ENCODE peak calls at places on chromosomes 4 and X, in seven cellular contexts. K, D, X, Q, Y, S and N are unnamed samples.

GRCh38 chrX:135275973-135276372 is 24.1 kb downstream of the ETDA start:
- DNase-seq in S (no peak), Y (no peak), Q (no peak), X (no peak), D (no peak), K (no peak), N (no peak)

GRCh38 chrX:53330331-53330730 is 48.9 kb upstream of the IQSEC2 start:
- DNase-seq in S (no peak), K (no peak), Y (no peak), Q (no peak), D (no peak), X (no peak), N (no peak)

GRCh38 chr4:73729534-73730165 is 10.7 kb upstream of the CXCL8 start:
- DNase-seq in D (no peak), Q (peak; percentile 46), K (peak; percentile 55), S (peak; percentile 43), X (peak; percentile 72), Y (peak; percentile 85), N (peak; percentile 80)

GRCh38 chr4:108854781-108855180 is 91.9 kb upstream of the ETNPPL start:
- DNase-seq in Y (no peak), S (no peak), X (no peak), Q (no peak), D (no peak), K (no peak), N (no peak)

GRCh38 chr4:100982345-100982744 is 365.0 kb downstream of the PPP3CA start:
- DNase-seq in K (no peak), X (no peak), S (no peak), Q (no peak), Y (no peak), D (no peak), N (no peak)

GRCh38 chr4:76550966-76551780 is 116.1 kb downstream of the SHROOM3 start:
- DNase-seq in Q (no peak), D (no peak), S (no peak), X (no peak), K (no peak), Y (no peak), N (no peak)

GRCh38 chr4:184157322-184157721 is 60.4 kb downstream of the ENPP6 start:
- DNase-seq in K (no peak), S (no peak), D (no peak), Y (no peak), Q (no peak), X (no peak), N (no peak)

GRCh38 chr4:15651682-15652081 is 3.5 kb downstream of the FBXL5 start:
- DNase-seq in Y (no peak), Q (no peak), D (no peak), X (no peak), K (no peak), S (no peak), N (no peak)

GRCh38 chr4:71132486-71132885 is 139.0 kb downstream of the DCK start:
- DNase-seq in Q (no peak), D (no peak), S (no peak), K (no peak), Y (no peak), X (no peak), N (no peak)

GRCh38 chr4:8906668-8906970 is 35.0 kb upstream of the HMX1 start:
- DNase-seq in D (peak; percentile 36), K (no peak), X (no peak), Q (no peak), Y (peak; percentile 25), S (no peak), N (peak; percentile 53)

GRCh38 chrX:48958635-48959094 is 1.3 kb upstream of the OTUD5 start:
- DNase-seq in D (peak; percentile 83), Y (peak; percentile 82), X (peak; percentile 24), S (peak; percentile 41), K (no peak), Q (no peak), N (no peak)

GRCh38 chr4:152640058-152640921 is 39.5 kb downstream of the TMEM154 start:
- DNase-seq in Q (no peak), K (no peak), X (no peak), D (no peak), Y (no peak), S (peak; percentile 25), N (no peak)

GRCh38 chr4:147825451-147826287 is 93.8 kb downstream of the ARHGAP10 start:
- DNase-seq in K (no peak), Y (no peak), Q (peak; percentile 62), D (no peak), S (no peak), X (no peak), N (no peak)

GRCh38 chrX:134406230-134406794 is 53.7 kb upstream of the HPRT1 start:
- DNase-seq in Y (no peak), S (no peak), X (no peak), Q (no peak), K (no peak), D (no peak), N (no peak)

GRCh38 chr4:153887217-153887616 is 98.3 kb upstream of the SFRP2 start:
- DNase-seq in K (no peak), X (no peak), D (no peak), Q (no peak), Y (no peak), S (no peak), N (no peak)

GRCh38 chrX:100895365-100896075 is 21.4 kb upstream of the NOX1 start:
- DNase-seq in D (no peak), Q (peak; percentile 5), K (no peak), X (peak; percentile 28), Y (no peak), S (no peak), N (no peak)

GRCh38 chr4:29326004-29326403 is 1394.2 kb upstream of the PCDH7 start:
- DNase-seq in D (no peak), S (no peak), Q (no peak), X (no peak), Y (no peak), K (no peak), N (no peak)

GRCh38 chr4:89329280-89329679 is 21.7 kb upstream of the GPRIN3 start:
- DNase-seq in Q (no peak), D (no peak), K (no peak), X (no peak), S (no peak), Y (no peak), N (no peak)

GRCh38 chrX:85627363-85627762 is 247.9 kb upstream of the POF1B start:
- DNase-seq in Y (no peak), K (no peak), D (no peak), S (no peak), X (no peak), Q (no peak), N (no peak)

GRCh38 chr4:106208481-106209460 is 107.2 kb downstream of the TBCK start:
- DNase-seq in Y (no peak), K (no peak), X (no peak), Q (no peak), S (no peak), D (peak; percentile 66), N (peak; percentile 48)

GRCh38 chr4:149048451-149049143 is 606.4 kb upstream of the NR3C2 start:
- DNase-seq in K (no peak), Q (no peak), X (no peak), S (no peak), D (no peak), Y (no peak), N (no peak)

GRCh38 chr4:102759835-102760644 is 728 bp downstream of the MANBA start:
- DNase-seq in S (peak; percentile 21), Q (peak; percentile 46), X (peak; percentile 61), K (peak; percentile 16), Y (peak; percentile 81), D (no peak), N (no peak)

GRCh38 chrX:50281253-50281652 is 76.7 kb downstream of the CCNB3 start:
- DNase-seq in Q (no peak), Y (no peak), K (no peak), X (no peak), D (no peak), S (no peak), N (no peak)

GRCh38 chr4:1939664-1940509 is 68.7 kb downstream of the NSD2 start:
- DNase-seq in Q (no peak), X (no peak), D (no peak), Y (no peak), S (no peak), K (no peak), N (no peak)

GRCh38 chr4:189096717-189097116 is 844.0 kb upstream of the FRG1 start:
- DNase-seq in X (no peak), Y (no peak), S (peak; percentile 3), Q (no peak), K (no peak), D (no peak), N (no peak)
- TF ChIP-seq CTCF in X (no peak), Y (no peak), S (no peak), Q (no peak), K (no peak), D (no peak), N (no peak)

DNA sequence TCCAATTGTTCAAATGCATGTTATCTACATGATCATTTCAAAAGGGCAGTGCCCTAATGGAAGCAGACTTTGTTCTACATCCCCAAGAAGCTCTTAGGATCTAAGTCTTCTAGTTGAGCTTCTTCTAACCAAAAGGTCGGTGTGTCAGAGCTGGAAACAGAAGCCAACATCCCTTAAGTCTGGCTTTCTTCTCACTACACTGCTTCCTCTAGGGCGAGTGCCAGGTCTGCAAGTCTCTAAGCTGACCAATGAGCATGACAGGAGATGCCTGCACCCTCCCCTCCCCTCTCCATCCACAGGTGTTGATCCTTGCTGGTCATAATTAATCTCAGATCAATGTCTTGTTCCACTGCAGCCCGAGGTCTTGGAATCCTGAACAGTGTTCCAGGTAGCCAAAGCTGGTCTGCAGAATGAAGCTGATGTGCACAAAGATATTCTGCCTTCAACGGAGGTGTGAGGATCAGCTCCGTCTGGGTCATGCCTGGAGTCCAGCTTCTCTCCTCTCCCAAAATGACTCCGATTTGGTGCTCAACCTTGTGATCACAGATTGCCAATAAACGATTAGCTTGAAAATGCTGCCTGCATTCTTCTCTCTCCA is 44.1 kb downstream of the WDR1 start:
- DNase-seq in D (no peak), X (no peak), S (no peak), K (no peak), Q (no peak), Y (peak; percentile 66), N (no peak)
- TF ChIP-seq POLR2A in D (no peak), X (no peak), S (no peak), K (no peak), Q (no peak), Y (no peak), N (no peak)

GRCh38 chr4:170853422-170854021 is 763.8 kb upstream of the AADAT start:
- DNase-seq in S (no peak), K (peak; percentile 13), X (no peak), D (no peak), Q (peak; percentile 6), Y (no peak), N (no peak)
- TF ChIP-seq CTCF in S (peak; percentile 35), K (peak; percentile 37), X (no peak), D (peak; percentile 53), Q (peak; percentile 64), Y (peak; percentile 66), N (no peak)

DNA sequence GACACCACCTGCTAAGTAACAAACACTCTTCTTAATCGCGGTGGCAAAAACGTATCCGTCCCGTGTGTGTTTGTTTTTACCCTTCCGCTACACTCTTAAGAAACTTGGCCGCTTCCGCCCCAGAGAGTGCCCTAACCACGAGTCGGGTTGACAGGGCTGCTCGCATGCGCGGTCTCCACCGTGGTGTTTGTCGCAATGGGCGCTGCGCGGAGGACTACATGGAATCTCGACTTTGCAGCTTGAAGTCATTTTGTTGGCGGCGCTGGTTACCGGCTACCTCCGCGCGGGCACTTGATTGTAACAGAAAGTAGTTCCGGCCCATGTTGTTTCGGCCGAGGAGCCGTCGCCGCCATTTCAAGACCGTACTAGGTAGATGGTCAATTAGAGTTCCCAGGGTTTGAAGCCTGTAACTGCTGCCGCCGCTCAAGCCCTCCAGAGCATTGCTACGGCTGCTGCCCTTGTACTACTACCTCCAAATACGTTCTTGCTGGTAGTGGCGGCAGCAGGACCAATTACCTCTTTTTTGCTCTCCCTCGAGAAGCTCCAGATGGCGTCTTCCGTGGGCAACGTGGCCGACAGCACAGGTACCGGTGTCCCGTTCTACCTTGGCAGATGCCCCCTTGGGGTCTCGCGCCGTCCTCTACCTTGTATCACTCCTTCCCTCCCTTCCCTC is at the start of gene OGT:
- DNase-seq in S (peak; percentile 85), X (peak; percentile 93), Y (peak; percentile 98), K (peak; percentile 92), D (peak; percentile 98), Q (peak; percentile 94), N (peak; percentile 97)
- TF ChIP-seq POLR2A in S (peak; percentile 74), X (peak; percentile 12), Y (peak; percentile 32), K (peak; percentile 62), D (peak; percentile 59), Q (peak; percentile 48), N (peak; percentile 26)